ENCODE peak calls at places on chromosomes 11 and 22, in four cellular contexts. T, L, I and W are unnamed samples.

GRCh38 chr22:36358533-36359171 is 29.1 kb downstream of the MYH9 start:
- DNase-seq in T (peak), L (no peak), I (no peak), W (no peak)

GRCh38 chr11:129374993-129375721 is 491 bp upstream of the BARX2 start:
- DNase-seq in T (peak), L (no peak), I (peak), W (peak)

GRCh38 chr11:63862923-63863322 is 24.0 kb downstream of the MARK2 start:
- DNase-seq in T (no peak), L (no peak), I (peak), W (peak)

GRCh38 chr11:124633355-124633754 is 10.7 kb downstream of the TBRG1 start:
- DNase-seq in T (no peak), L (no peak), I (no peak), W (no peak)

GRCh38 chr11:93117578-93117964 is 80.2 kb downstream of the SLC36A4 start:
- DNase-seq in T (no peak), L (no peak), I (no peak), W (no peak)

GRCh38 chr11:15258433-15259350 is 144.0 kb downstream of the INSC start:
- DNase-seq in T (peak), L (no peak), I (peak), W (no peak)

GRCh38 chr11:2420502-2421225 is 20.1 kb downstream of the TSSC4 start:
- DNase-seq in T (peak), L (peak), I (peak), W (peak)

GRCh38 chr22:30314918-30315317 is 11.8 kb downstream of the TBC1D10A start:
- DNase-seq in T (peak), L (no peak), I (no peak), W (no peak)

GRCh38 chr22:49760280-49760629 is 67.4 kb downstream of the BRD1 start:
- DNase-seq in T (no peak), L (no peak), I (peak), W (no peak)

GRCh38 chr11:83508804-83509203 is 222.6 kb upstream of the CCDC90B start:
- DNase-seq in T (no peak), L (no peak), I (no peak), W (no peak)

GRCh38 chr11:15824060-15824459 is 532.3 kb downstream of the SOX6 start:
- DNase-seq in T (peak), L (no peak), I (no peak), W (no peak)

GRCh38 chr22:47259990-47260389 is 497.5 kb downstream of the TBC1D22A start:
- DNase-seq in T (no peak), L (no peak), I (no peak), W (no peak)

GRCh38 chr11:43164831-43165230 is 147.0 kb upstream of the API5 start:
- DNase-seq in T (no peak), L (no peak), I (no peak), W (no peak)

GRCh38 chr11:77086521-77087472 is 15.8 kb upstream of the OMP start:
- DNase-seq in T (no peak), L (peak), I (peak), W (peak)

GRCh38 chr11:20669833-20670684 is 673 bp downstream of the NELL1 start:
- DNase-seq in T (no peak), L (no peak), I (no peak), W (no peak)

GRCh38 chr11:13535819-13536218 is 40.0 kb upstream of the PTH start:
- DNase-seq in T (no peak), L (no peak), I (no peak), W (no peak)

GRCh38 chr11:22042081-22042480 is 150.8 kb upstream of the ANO5 start:
- DNase-seq in T (no peak), L (no peak), I (no peak), W (no peak)

GRCh38 chr22:17569971-17570511 is 6.7 kb downstream of the SLC25A18 start:
- DNase-seq in T (peak), L (no peak), I (no peak), W (no peak)

GRCh38 chr11:10327254-10327653 is 22.4 kb downstream of the ADM start:
- DNase-seq in T (peak), L (no peak), I (no peak), W (no peak)

GRCh38 chr11:96293109-96293508 is 49.9 kb downstream of the MAML2 start:
- DNase-seq in T (no peak), L (no peak), I (no peak), W (no peak)

GRCh38 chr11:9827700-9828099 is 163.8 kb downstream of the SWAP70 start:
- DNase-seq in T (peak), L (no peak), I (no peak), W (no peak)

GRCh38 chr11:77789061-77789730 is 31.3 kb downstream of the RSF1 start:
- DNase-seq in T (no peak), L (no peak), I (no peak), W (no peak)

GRCh38 chr11:82792822-82793569 is 59.3 kb upstream of the FAM181B start:
- DNase-seq in T (no peak), L (no peak), I (no peak), W (no peak)

GRCh38 chr22:40436460-40437431 is 66.4 kb downstream of the SGSM3 start:
- DNase-seq in T (peak), L (no peak), I (no peak), W (no peak)

GRCh38 chr11:1122356-1123002 is 35.3 kb upstream of the MUC5AC start:
- DNase-seq in T (no peak), L (no peak), I (no peak), W (peak)

GRCh38 chr11:14974723-14975587 is 2.8 kb upstream of the CALCA start:
- DNase-seq in T (peak), L (no peak), I (peak), W (peak)

GRCh38 chr11:64341851-64342791 is 2.1 kb downstream of the CCDC88B start:
- DNase-seq in T (peak), L (peak), I (peak), W (peak)

GRCh38 chr22:44351685-44352377 is 39.1 kb upstream of the SHISAL1 start:
- DNase-seq in T (peak), L (peak), I (no peak), W (no peak)

GRCh38 chr11:115548878-115549528 is 44.8 kb upstream of the CADM1 start:
- DNase-seq in T (no peak), L (no peak), I (peak), W (peak)

GRCh38 chr22:42978453-42979103 is 36.4 kb downstream of the PACSIN2 start:
- DNase-seq in T (peak), L (no peak), I (no peak), W (no peak)

GRCh38 chr11:74208507-74208906 is 37.4 kb downstream of the PPME1 start:
- DNase-seq in T (no peak), L (no peak), I (no peak), W (no peak)

GRCh38 chr11:112785104-112785503 is 176.1 kb upstream of the NCAM1 start:
- DNase-seq in T (peak), L (no peak), I (no peak), W (no peak)

GRCh38 chr11:27875480-27876208 is 175.4 kb upstream of the BDNF start:
- DNase-seq in T (no peak), L (no peak), I (no peak), W (no peak)

GRCh38 chr22:46537221-46537945 is at the start of gene CELSR1:
- DNase-seq in T (peak), L (no peak), I (peak), W (peak)

GRCh38 chr11:133078591-133079179 is 453.6 kb downstream of the OPCML start:
- DNase-seq in T (peak), L (no peak), I (no peak), W (peak)

GRCh38 chr11:31636983-31637382 is 127.4 kb downstream of the ELP4 start:
- DNase-seq in T (no peak), L (no peak), I (no peak), W (no peak)

DNA sequence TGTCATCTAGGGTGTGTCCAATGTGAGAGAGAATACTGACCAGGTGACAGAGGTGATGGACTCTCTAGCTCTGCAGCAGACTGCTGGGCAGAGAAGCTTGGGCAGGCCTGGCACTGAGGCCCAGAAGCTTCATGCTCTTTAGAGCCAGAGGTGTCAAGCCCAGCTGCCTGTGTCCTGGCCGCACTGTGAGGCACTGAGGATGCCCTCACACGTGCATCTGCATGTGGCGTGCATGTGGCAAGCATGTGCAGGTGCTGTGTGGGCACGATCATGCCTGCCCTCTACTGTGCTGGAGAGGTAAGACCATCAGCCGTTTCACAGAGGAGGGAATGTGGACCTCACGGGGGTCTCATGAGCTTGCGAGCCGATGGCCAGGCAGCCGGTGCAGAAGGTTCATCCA is 15.8 kb upstream of the TXNRD2 start:
- DNase-seq in T (no peak), L (no peak), I (no peak), W (no peak)
- TF ChIP-seq CTCF in T (no peak), L (no peak), I (no peak), W (no peak)

GRCh38 chr11:118791015-118791960 is at the start of gene DDX6:
- DNase-seq in T (peak), L (peak), I (peak), W (peak)
- TF ChIP-seq CTCF in T (peak), L (peak), I (no peak), W (no peak)

GRCh38 chr22:19126309-19126666 is 4.1 kb upstream of the DGCR2 start:
- DNase-seq in T (no peak), L (no peak), I (no peak), W (no peak)

GRCh38 chr22:19125474-19126308 is 3.5 kb upstream of the DGCR2 start:
- DNase-seq in T (no peak), L (no peak), I (no peak), W (no peak)

GRCh38 chr22:19124377-19124776 is 2.2 kb upstream of the DGCR2 start:
- DNase-seq in T (no peak), L (no peak), I (no peak), W (no peak)

GRCh38 chr22:19123936-19124335 is 1.7 kb upstream of the DGCR2 start:
- DNase-seq in T (no peak), L (no peak), I (no peak), W (no peak)

DNA sequence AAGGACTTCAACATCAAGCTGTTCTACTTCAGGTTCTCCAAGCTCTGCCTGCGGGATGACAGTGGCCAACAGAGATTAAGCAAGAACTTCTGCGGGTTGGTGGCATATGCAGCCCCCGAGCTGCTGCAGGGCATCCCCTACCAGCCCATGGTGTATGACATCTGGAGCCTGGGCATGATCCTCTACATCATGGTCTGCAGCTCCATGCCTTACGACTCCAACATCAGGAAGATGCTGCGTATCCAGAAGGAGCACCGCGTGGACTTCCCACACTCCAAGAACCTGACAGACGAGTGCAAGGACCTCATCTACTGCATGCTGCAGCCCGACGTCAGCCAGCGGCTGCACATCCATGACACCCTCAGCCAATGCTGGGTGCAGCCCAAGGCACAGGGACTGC is 2.8 kb upstream of the DGCR2 start:
- DNase-seq in T (no peak), L (no peak), I (no peak), W (no peak)
- TF ChIP-seq CTCF in T (no peak), L (no peak), I (no peak), W (no peak)

DNA sequence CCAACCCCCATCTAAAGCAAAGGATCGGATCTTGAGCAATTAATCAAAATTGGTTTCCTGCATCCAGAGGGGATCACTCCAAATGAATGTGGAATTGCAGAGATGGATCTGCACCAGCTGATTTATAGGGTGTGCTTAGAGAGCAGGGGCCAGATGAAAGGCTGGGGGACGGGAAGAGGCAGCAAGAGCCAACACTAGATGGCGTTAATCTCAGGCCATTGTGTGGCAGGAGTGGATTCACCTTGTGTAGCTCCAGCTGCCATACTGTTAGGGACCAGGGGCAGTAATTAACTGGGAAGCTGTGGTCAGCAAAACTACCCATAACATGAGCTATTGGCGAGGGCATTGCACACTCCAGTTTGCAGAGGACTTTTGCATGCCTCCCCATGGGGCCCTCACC is 35.6 kb downstream of the SERPINH1 start:
- DNase-seq in T (no peak), L (no peak), I (no peak), W (no peak)
- TF ChIP-seq CTCF in T (peak), L (no peak), I (peak), W (no peak)

GRCh38 chr11:60265373-60266214 is 14.9 kb upstream of the MS4A4A start:
- DNase-seq in T (peak), L (no peak), I (peak), W (no peak)
- TF ChIP-seq CTCF in T (peak), L (peak), I (peak), W (peak)

GRCh38 chr11:75896843-75897419 is 81.9 kb downstream of the UVRAG start:
- DNase-seq in T (peak), L (no peak), I (no peak), W (no peak)
- TF ChIP-seq CTCF in T (peak), L (peak), I (peak), W (peak)

GRCh38 chr11:17395554-17395961 is 7.1 kb upstream of the KCNJ11 start:
- DNase-seq in T (no peak), L (no peak), I (no peak), W (no peak)

GRCh38 chr11:17395978-17396377 is 7.5 kb upstream of the KCNJ11 start:
- DNase-seq in T (no peak), L (no peak), I (no peak), W (no peak)

GRCh38 chr11:17393472-17393871 is 5.0 kb upstream of the KCNJ11 start:
- DNase-seq in T (no peak), L (no peak), I (no peak), W (no peak)

GRCh38 chr11:17396598-17397310 is 8.3 kb upstream of the KCNJ11 start:
- DNase-seq in T (no peak), L (no peak), I (no peak), W (no peak)

GRCh38 chr11:17394743-17395390 is 6.4 kb upstream of the KCNJ11 start:
- DNase-seq in T (no peak), L (no peak), I (no peak), W (no peak)
- TF ChIP-seq CTCF in T (no peak), L (no peak), I (no peak), W (no peak)

GRCh38 chr11:69801513-69802335 is 17.5 kb downstream of the FGF3 start:
- DNase-seq in T (no peak), L (no peak), I (peak), W (peak)
- TF ChIP-seq CTCF in T (peak), L (no peak), I (peak), W (peak)